ENCODE peak calls at places on chromosomes 12 and 14, in four cellular contexts. H is activated CD4-positive, alpha-beta T cell treated with anti-CD3 and anti-CD28 coated beads, Interleukin-2, amount 10 ng/mL, durations not matched to agents 7 days and 5 days; V is stimulated activated CD8-positive, alpha-beta memory T cell treated with anti-CD3 and anti-CD28 coated beads, Interleukin-15, amount 100 ng/mL, for 24 hours; K is activated CD8-positive, alpha-beta memory T cell treated with anti-CD3 and anti-CD28 coated beads, Interleukin-2, amount 50 U/mL, for 48 hours. R is an unnamed sample.

GRCh38 chr12:25377475-25378179 is 126.9 kb upstream of the KRAS start:
- DNase-seq in K (no peak), H (peak), V (no peak), R (no peak)

GRCh38 chr12:114746297-114747074 is 62.5 kb upstream of the TBX3 start:
- DNase-seq in H (no peak), K (no peak), V (no peak), R (no peak)

GRCh38 chr12:54159140-54159539 is 29.6 kb downstream of the SMUG1 start:
- DNase-seq in V (no peak), H (peak), K (peak), R (no peak)

GRCh38 chr12:77060136-77060882 is 5.1 kb downstream of the E2F7 start:
- DNase-seq in H (no peak), V (no peak), K (no peak), R (no peak)

GRCh38 chr14:72544615-72545387 is 349.1 kb downstream of the DPF3 start:
- DNase-seq in V (no peak), H (no peak), K (no peak), R (no peak)

GRCh38 chr14:20706657-20707355 is 18.2 kb downstream of the ANG start:
- DNase-seq in V (no peak), H (no peak), K (no peak), R (no peak)

GRCh38 chr14:99391671-99392070 is 89.0 kb downstream of the SETD3 start:
- DNase-seq in H (no peak), K (no peak), V (no peak), R (no peak)

GRCh38 chr12:69102856-69103255 is 136.5 kb upstream of the CPSF6 start:
- DNase-seq in K (no peak), H (no peak), V (no peak), R (no peak)

GRCh38 chr12:124747426-124748161 is 116.1 kb downstream of the SCARB1 start:
- DNase-seq in H (no peak), K (no peak), V (no peak), R (no peak)

GRCh38 chr12:54141534-54142475 is 47.0 kb downstream of the SMUG1 start:
- DNase-seq in H (no peak), V (no peak), K (no peak), R (no peak)

GRCh38 chr12:5272061-5272820 is 159.7 kb upstream of the NTF3 start:
- DNase-seq in K (no peak), V (no peak), H (no peak), R (no peak)

GRCh38 chr14:54680636-54681035 is 113.7 kb downstream of the SAMD4A start:
- DNase-seq in K (no peak), V (no peak), H (no peak), R (no peak)

GRCh38 chr12:79681008-79681590 is 9.7 kb downstream of the PAWR start:
- DNase-seq in K (no peak), H (no peak), V (no peak), R (no peak)

GRCh38 chr14:103507751-103508150 is 14.9 kb downstream of the CKB start:
- DNase-seq in K (no peak), H (no peak), V (no peak), R (no peak)

GRCh38 chr12:3225154-3225795 is 148.1 kb downstream of the TSPAN9 start:
- DNase-seq in K (no peak), H (no peak), V (no peak), R (no peak)

GRCh38 chr14:86038401-86038985 is 508.5 kb downstream of the FLRT2 start:
- DNase-seq in K (peak), V (peak), H (peak), R (no peak)

GRCh38 chr14:99213101-99213500 is 58.9 kb downstream of the BCL11B start:
- DNase-seq in H (no peak), V (no peak), K (no peak), R (no peak)

GRCh38 chr12:1881936-1882335 is 36.5 kb downstream of the CACNA2D4 start:
- DNase-seq in H (no peak), V (no peak), K (peak), R (no peak)

GRCh38 chr12:20280515-20280914 is 87.8 kb upstream of the PDE3A start:
- DNase-seq in K (no peak), V (no peak), H (no peak), R (no peak)

GRCh38 chr12:92208613-92209121 is 63.0 kb upstream of the BTG1 start:
- DNase-seq in H (peak), V (no peak), K (no peak), R (no peak)

GRCh38 chr12:47156167-47156736 is 76.5 kb upstream of the AMIGO2 start:
- DNase-seq in K (no peak), H (no peak), V (no peak), R (no peak)

GRCh38 chr12:89344043-89344861 is 8.0 kb downstream of the DUSP6 start:
- DNase-seq in H (no peak), K (no peak), V (no peak), R (no peak)

GRCh38 chr14:54512393-54512792 is 2.7 kb downstream of the CGRRF1 start:
- DNase-seq in K (no peak), H (no peak), V (no peak), R (no peak)

GRCh38 chr12:27828196-27828595 is 48.2 kb upstream of the MANSC4 start:
- DNase-seq in V (no peak), H (no peak), K (no peak), R (no peak)

GRCh38 chr12:75489613-75490210 is 9.2 kb downstream of the GLIPR1 start:
- DNase-seq in V (no peak), K (no peak), H (no peak), R (no peak)

GRCh38 chr12:100545092-100545491 is 28.4 kb upstream of the GAS2L3 start:
- DNase-seq in K (no peak), V (no peak), H (no peak), R (no peak)

GRCh38 chr12:51189790-51190355 is 16.9 kb upstream of the TFCP2 start:
- DNase-seq in K (no peak), V (no peak), H (no peak), R (no peak)

GRCh38 chr12:19799216-19799615 is 359.9 kb downstream of the AEBP2 start:
- DNase-seq in V (no peak), K (no peak), H (no peak), R (no peak)

GRCh38 chr14:76391981-76392690 is 16.2 kb downstream of the ESRRB start:
- DNase-seq in K (no peak), H (no peak), V (no peak), R (no peak)

GRCh38 chr12:127355061-127355820 is 911.7 kb upstream of the TMEM132C start:
- DNase-seq in V (no peak), H (no peak), K (no peak), R (no peak)